ENCODE peak calls at places on chromosomes 5 and 9, in six cellular contexts. Z is IMR-90; H is mammary epithelial cell; E is prostate gland; S is CD8-positive, alpha-beta T cell; X is psoas muscle. M is an unnamed sample. For H3K4me1, the result is how much of the 10 kb centered on the place peaks cover.

GRCh38 chr9:125189011-125189360 is 617 bp downstream of the PPP6C start:
- DNase-seq in S (peak), E (peak), Z (no peak), H (peak), X (peak), M (peak)

GRCh38 chr5:93099902-93100347 is 481.1 kb downstream of the NR2F1-AS1 start:
- DNase-seq in H (no peak), X (no peak), S (no peak), E (no peak), Z (no peak), M (peak)

GRCh38 chr9:126672634-126673284 is 59.0 kb downstream of the LMX1B start:
- DNase-seq in X (no peak), E (peak), H (peak), S (no peak), Z (no peak), M (no peak)

GRCh38 chr9:71604197-71605063 is 163.9 kb downstream of the CEMIP2 start:
- DNase-seq in S (peak), X (peak), Z (peak), H (peak), E (peak), M (peak)

GRCh38 chr5:143537056-143537455 is 133.6 kb upstream of the NR3C1 start:
- DNase-seq in E (no peak), S (no peak), H (no peak), Z (no peak), X (no peak), M (no peak)

GRCh38 chr5:169584998-169585451 is 1.5 kb downstream of the SPDL1 start:
- DNase-seq in X (no peak), E (no peak), Z (no peak), S (no peak), H (no peak), M (no peak)

GRCh38 chr5:119752921-119753886 is 123.8 kb downstream of the FAM170A start:
- DNase-seq in Z (no peak), E (no peak), S (no peak), X (no peak), H (peak), M (no peak)

GRCh38 chr9:126317513-126317912 is 9.1 kb upstream of the MVB12B start:
- DNase-seq in X (peak), Z (peak), S (peak), E (no peak), H (no peak), M (peak)

GRCh38 chr5:75623846-75624245 is 12.6 kb downstream of the ANKDD1B start:
- DNase-seq in H (no peak), E (no peak), S (no peak), Z (peak), X (no peak), M (no peak)

GRCh38 chr5:133869675-133869978 is 98.8 kb downstream of the C5orf15 start:
- DNase-seq in H (no peak), X (peak), E (peak), S (no peak), Z (no peak), M (peak)

GRCh38 chr9:111966851-111967250 is 70.2 kb downstream of the UGCG start:
- DNase-seq in E (no peak), X (peak), H (peak), Z (peak), S (no peak), M (no peak)

GRCh38 chr5:142095035-142095434 is 13.5 kb upstream of the NDFIP1 start:
- DNase-seq in S (no peak), E (no peak), H (no peak), X (no peak), Z (no peak), M (no peak)

GRCh38 chr5:172113036-172113435 is 75.0 kb downstream of the STK10 start:
- DNase-seq in E (no peak), H (no peak), S (peak), X (no peak), Z (no peak), M (peak)

GRCh38 chr9:122383992-122384461 is 13.2 kb downstream of the PTGS1 start:
- DNase-seq in H (peak), E (no peak), S (no peak), Z (peak), X (no peak), M (no peak)

GRCh38 chr5:14660836-14661235 is 3.7 kb upstream of the OTULIN start:
- DNase-seq in S (no peak), E (no peak), Z (peak), H (no peak), X (no peak), M (no peak)

GRCh38 chr9:92610470-92611420 is 59.2 kb downstream of the IPPK start:
- DNase-seq in H (no peak), S (no peak), Z (peak), X (peak), E (no peak), M (no peak)

GRCh38 chr5:147763791-147764525 is 18.6 kb downstream of the JAKMIP2 start:
- DNase-seq in X (no peak), Z (peak), E (no peak), S (no peak), H (peak), M (no peak)

GRCh38 chr9:12785251-12785880 is 10.5 kb downstream of the LURAP1L start:
- DNase-seq in E (peak), Z (peak), H (peak), S (no peak), X (no peak), M (peak)

GRCh38 chr5:14143843-14144585 is 872 bp downstream of the TRIO start:
- DNase-seq in Z (no peak), E (no peak), S (no peak), H (peak), X (peak), M (peak)

GRCh38 chr5:131639148-131639547 is 4.1 kb upstream of the RAPGEF6 start:
- DNase-seq in X (no peak), H (no peak), E (no peak), S (no peak), Z (no peak), M (no peak)

GRCh38 chr5:78237911-78238310 is 56.6 kb downstream of the AP3B1 start:
- DNase-seq in E (no peak), H (no peak), X (no peak), S (no peak), Z (no peak), M (no peak)

GRCh38 chr5:26569241-26569928 is 469.0 kb downstream of the CDH9 start:
- DNase-seq in X (peak), Z (no peak), S (no peak), E (no peak), H (no peak), M (no peak)

GRCh38 chr5:40499514-40500273 is 180.0 kb upstream of the PTGER4 start:
- DNase-seq in S (no peak), H (no peak), X (no peak), E (no peak), Z (no peak), M (no peak)

GRCh38 chr5:10577371-10578291 is 13.8 kb downstream of the ANKRD33B start:
- DNase-seq in E (no peak), S (no peak), H (no peak), X (no peak), Z (no peak), M (no peak)

GRCh38 chr9:110126457-110126856 is 81.5 kb downstream of the C9orf152 start:
- DNase-seq in E (no peak), Z (no peak), S (no peak), H (no peak), X (no peak), M (no peak)

GRCh38 chr5:77073667-77074066 is 13.4 kb downstream of the ZBED3 start:
- DNase-seq in E (no peak), X (no peak), S (no peak), Z (peak), H (no peak), M (no peak)

GRCh38 chr9:35733109-35733541 is 659 bp downstream of the CREB3 start:
- DNase-seq in E (peak), S (no peak), H (peak), X (no peak), Z (peak), M (peak)

GRCh38 chr5:53406630-53407316 is 73.7 kb upstream of the FST start:
- DNase-seq in Z (peak), E (no peak), S (no peak), X (no peak), H (peak), M (no peak)

GRCh38 chr5:96476654-96477053 is 43.6 kb upstream of the PCSK1 start:
- DNase-seq in Z (peak), E (no peak), X (no peak), H (no peak), S (no peak), M (no peak)

GRCh38 chr9:116713266-116713665 is 26.2 kb downstream of the TRIM32 start:
- DNase-seq in S (no peak), Z (no peak), X (no peak), E (no peak), H (no peak), M (no peak)

GRCh38 chr5:34656001-34656699 is at the start of gene RAI14:
- DNase-seq in E (peak), S (no peak), Z (peak), X (peak), H (peak), M (peak)

GRCh38 chr5:34655354-34655991 is 655 bp upstream of the RAI14 start:
- DNase-seq in S (no peak), H (peak), X (no peak), E (peak), Z (peak), M (peak)

GRCh38 chr5:34657550-34657921 is 1.4 kb downstream of the RAI14 start:
- DNase-seq in Z (peak), X (peak), E (no peak), H (peak), S (no peak), M (no peak)

GRCh38 chr5:34658023-34658422 is 1.9 kb downstream of the RAI14 start:
- DNase-seq in S (no peak), E (no peak), X (no peak), Z (peak), H (no peak), M (no peak)

GRCh38 chr5:34656700-34657549 is 797 bp downstream of the RAI14 start:
- DNase-seq in H (peak), Z (no peak), X (no peak), E (peak), S (no peak), M (peak)
- H3K4me3 ChIP-seq in H (peak), Z (peak), X (peak), E (peak), S (peak), M (peak)

GRCh38 chr9:14766299-14766698 is 43.8 kb upstream of the CER1 start:
- DNase-seq in H (no peak), X (no peak), S (no peak), Z (peak), E (no peak), M (no peak)
- H3K27ac ChIP-seq in H (no peak), X (no peak), S (no peak), Z (no peak), E (no peak), M (no peak)

GRCh38 chr9:97985058-97985861 is 2.1 kb downstream of the ANP32B start:
- DNase-seq in S (no peak), Z (peak), E (no peak), H (peak), X (peak), M (no peak)
- H3K4me1 ChIP-seq in S (half or more), Z (under half), E (under half), H (under half), X (half or more), M (under half)

GRCh38 chr5:35771321-35771720 is 85.4 kb upstream of the IL7R start:
- DNase-seq in X (no peak), H (peak), S (no peak), Z (peak), E (no peak), M (no peak)
- H3K4me3 ChIP-seq in X (no peak), H (no peak), S (no peak), Z (no peak), E (no peak), M (no peak)

GRCh38 chr5:395921-396714 is 46.9 kb upstream of the EXOC3 start:
- DNase-seq in Z (no peak), S (no peak), X (peak), E (peak), H (no peak), M (no peak)
- H3K27ac ChIP-seq in Z (peak), S (no peak), X (no peak), E (no peak), H (no peak), M (no peak)

DNA sequence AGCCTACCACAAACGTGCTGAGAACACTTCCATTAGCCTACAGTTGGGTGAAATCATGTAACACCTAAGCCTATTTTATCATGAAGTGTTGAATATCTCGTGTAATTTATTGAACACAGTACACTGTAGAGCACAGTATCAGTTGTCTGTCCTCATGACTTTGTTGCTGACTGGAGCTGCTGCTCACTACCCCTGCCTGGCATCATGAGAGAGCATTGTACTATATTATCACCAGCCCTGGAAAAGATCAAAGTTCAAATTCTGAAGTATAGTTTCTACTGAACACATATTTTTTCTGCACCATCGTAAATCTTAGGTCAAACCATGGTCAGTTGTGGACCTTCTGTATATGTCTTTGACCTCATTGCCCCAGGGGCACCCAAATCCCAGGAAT is 169.3 kb upstream of the RAI14 start:
- DNase-seq in S (no peak), X (no peak), Z (no peak), E (no peak), H (no peak), M (no peak)
- H3K4me1 ChIP-seq in S (under half), X (under half), Z (under half), E (under half), H (under half), M (under half)

DNA sequence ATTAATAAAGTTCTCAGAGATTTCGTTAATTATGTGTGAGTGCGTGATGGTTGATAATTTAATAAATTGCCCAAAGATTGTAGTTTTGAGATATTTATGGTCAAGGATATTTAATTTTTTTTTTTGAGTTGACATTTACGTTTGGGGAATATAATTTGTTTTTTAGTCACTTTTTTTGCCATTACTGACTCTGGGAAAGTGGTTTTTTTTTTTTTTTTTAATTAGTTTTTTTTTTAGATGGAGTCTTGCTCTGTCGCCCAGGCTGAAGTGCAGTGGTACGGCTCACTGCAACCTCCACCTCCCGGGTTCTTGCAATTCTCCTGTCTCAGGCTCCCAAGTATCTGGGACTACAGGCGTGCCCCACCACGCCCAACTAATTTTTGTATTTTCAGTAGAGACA is 1.7 kb downstream of the BDP1 start:
- DNase-seq in X (no peak), H (no peak), Z (no peak), S (no peak), E (no peak), M (no peak)
- H3K4me3 ChIP-seq in X (peak), H (peak), Z (no peak), S (peak), E (no peak), M (peak)

GRCh38 chr5:159916841-159917761 is 819 bp downstream of the ADRA1B start:
- DNase-seq in E (no peak), Z (no peak), S (no peak), H (no peak), X (no peak), M (no peak)
- H3K27ac ChIP-seq in E (no peak), Z (no peak), S (no peak), H (no peak), X (no peak), M (no peak)

GRCh38 chr5:113090336-113091106 is 113.9 kb downstream of the DCP2 start:
- DNase-seq in H (peak), Z (no peak), S (no peak), E (peak), X (no peak), M (no peak)

GRCh38 chr5:113089653-113090335 is 113.2 kb downstream of the DCP2 start:
- DNase-seq in H (no peak), X (no peak), Z (peak), S (no peak), E (peak), M (no peak)

GRCh38 chr5:113092683-113093082 is 116.1 kb downstream of the DCP2 start:
- DNase-seq in E (no peak), S (no peak), Z (no peak), X (no peak), H (peak), M (no peak)

GRCh38 chr5:113093561-113093960 is 117.0 kb downstream of the DCP2 start:
- DNase-seq in E (no peak), S (no peak), H (no peak), Z (no peak), X (no peak), M (no peak)

DNA sequence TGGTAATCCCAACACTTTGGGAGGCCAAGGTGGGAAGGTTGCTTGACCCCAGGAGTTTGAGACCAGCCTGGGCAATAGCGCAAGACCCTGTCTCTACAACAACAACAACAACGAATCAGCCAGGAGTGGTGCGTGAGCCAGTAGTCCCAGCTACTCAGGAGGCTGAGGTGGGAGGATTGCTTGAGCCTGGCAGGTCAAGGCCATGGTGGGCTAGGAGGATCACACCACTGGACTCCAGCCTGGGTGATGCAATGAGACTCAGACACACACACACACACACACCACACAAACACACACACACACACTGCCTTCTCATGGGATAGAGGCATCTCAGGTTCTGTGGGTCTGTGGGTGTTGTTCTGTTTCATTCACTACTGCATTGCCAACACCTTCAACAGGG is 115.0 kb downstream of the DCP2 start:
- DNase-seq in X (no peak), S (no peak), Z (no peak), H (no peak), E (no peak), M (no peak)
- H3K4me1 ChIP-seq in X (under half), S (under half), Z (under half), H (under half), E (under half), M (under half)

M was measured in thyroid gland.